ENCODE peak calls at places on chromosomes 7 and 10, in seven cellular contexts. One of them, this sample, is unnamed.

GRCh38 chr7:156034397-156034796 is 222.1 kb upstream of the SHH start:
- DNase-seq in PC-9: no peak
- DNase-seq in iris pigment epithelial cell: no peak
- DNase-seq in caudate nucleus: no peak
- DNase-seq in kidney glomerular epithelial cell: no peak
- DNase-seq in activated CD8-positive, alpha-beta memory T cell treated with anti-CD3 and anti-CD28 coated beads for 48 hours: no peak
- DNase-seq in activated T-helper 1 cell treated with anti-CD3 and anti-CD28 coated beads, Interleukin-2, amount 50 U/mL, for 16 hours: no peak
- DNase-seq in this sample: no peak

GRCh38 chr10:111089293-111089692 is 12.5 kb downstream of the ADRA2A start:
- DNase-seq in PC-9: no peak
- DNase-seq in iris pigment epithelial cell: no peak
- DNase-seq in caudate nucleus: no peak
- DNase-seq in kidney glomerular epithelial cell: no peak
- DNase-seq in activated CD8-positive, alpha-beta memory T cell treated with anti-CD3 and anti-CD28 coated beads for 48 hours: no peak
- DNase-seq in activated T-helper 1 cell treated with anti-CD3 and anti-CD28 coated beads, Interleukin-2, amount 50 U/mL, for 16 hours: no peak
- DNase-seq in this sample: no peak

GRCh38 chr7:107697246-107698044 is 36.8 kb downstream of the SLC26A4 start:
- DNase-seq in PC-9: no peak
- DNase-seq in iris pigment epithelial cell: no peak
- DNase-seq in caudate nucleus: no peak
- DNase-seq in kidney glomerular epithelial cell: no peak
- DNase-seq in activated CD8-positive, alpha-beta memory T cell treated with anti-CD3 and anti-CD28 coated beads for 48 hours: no peak
- DNase-seq in activated T-helper 1 cell treated with anti-CD3 and anti-CD28 coated beads, Interleukin-2, amount 50 U/mL, for 16 hours: no peak
- DNase-seq in this sample: no peak

GRCh38 chr10:104923501-104923900 is 282.4 kb downstream of the SORCS3 start:
- DNase-seq in PC-9: no peak
- DNase-seq in iris pigment epithelial cell: no peak
- DNase-seq in caudate nucleus: no peak
- DNase-seq in kidney glomerular epithelial cell: peak; percentile 36
- DNase-seq in activated CD8-positive, alpha-beta memory T cell treated with anti-CD3 and anti-CD28 coated beads for 48 hours: no peak
- DNase-seq in activated T-helper 1 cell treated with anti-CD3 and anti-CD28 coated beads, Interleukin-2, amount 50 U/mL, for 16 hours: no peak
- DNase-seq in this sample: no peak

GRCh38 chr7:151705744-151706567 is 171.0 kb downstream of the PRKAG2 start:
- DNase-seq in PC-9: peak; percentile 70
- DNase-seq in iris pigment epithelial cell: peak; percentile 78
- DNase-seq in caudate nucleus: no peak
- DNase-seq in kidney glomerular epithelial cell: no peak
- DNase-seq in activated CD8-positive, alpha-beta memory T cell treated with anti-CD3 and anti-CD28 coated beads for 48 hours: no peak
- DNase-seq in activated T-helper 1 cell treated with anti-CD3 and anti-CD28 coated beads, Interleukin-2, amount 50 U/mL, for 16 hours: no peak
- DNase-seq in this sample: peak; percentile 70

GRCh38 chr10:25026463-25026862 is 10.1 kb downstream of the THNSL1 start:
- DNase-seq in PC-9: no peak
- DNase-seq in iris pigment epithelial cell: peak; percentile 32
- DNase-seq in caudate nucleus: no peak
- DNase-seq in kidney glomerular epithelial cell: no peak
- DNase-seq in activated CD8-positive, alpha-beta memory T cell treated with anti-CD3 and anti-CD28 coated beads for 48 hours: no peak
- DNase-seq in activated T-helper 1 cell treated with anti-CD3 and anti-CD28 coated beads, Interleukin-2, amount 50 U/mL, for 16 hours: no peak
- DNase-seq in this sample: no peak

GRCh38 chr10:80468002-80468401 is 13.9 kb downstream of the TSPAN14 start:
- DNase-seq in PC-9: no peak
- DNase-seq in iris pigment epithelial cell: no peak
- DNase-seq in caudate nucleus: peak; percentile 54
- DNase-seq in kidney glomerular epithelial cell: no peak
- DNase-seq in activated CD8-positive, alpha-beta memory T cell treated with anti-CD3 and anti-CD28 coated beads for 48 hours: no peak
- DNase-seq in activated T-helper 1 cell treated with anti-CD3 and anti-CD28 coated beads, Interleukin-2, amount 50 U/mL, for 16 hours: no peak
- DNase-seq in this sample: no peak

GRCh38 chr7:51133992-51134391 is 182.6 kb downstream of the COBL start:
- DNase-seq in PC-9: no peak
- DNase-seq in iris pigment epithelial cell: no peak
- DNase-seq in caudate nucleus: no peak
- DNase-seq in kidney glomerular epithelial cell: no peak
- DNase-seq in activated CD8-positive, alpha-beta memory T cell treated with anti-CD3 and anti-CD28 coated beads for 48 hours: no peak
- DNase-seq in activated T-helper 1 cell treated with anti-CD3 and anti-CD28 coated beads, Interleukin-2, amount 50 U/mL, for 16 hours: no peak
- DNase-seq in this sample: no peak

GRCh38 chr7:2030475-2031456 is 202.0 kb downstream of the MAD1L1 start:
- DNase-seq in PC-9: no peak
- DNase-seq in iris pigment epithelial cell: no peak
- DNase-seq in caudate nucleus: no peak
- DNase-seq in kidney glomerular epithelial cell: no peak
- DNase-seq in activated CD8-positive, alpha-beta memory T cell treated with anti-CD3 and anti-CD28 coated beads for 48 hours: no peak
- DNase-seq in activated T-helper 1 cell treated with anti-CD3 and anti-CD28 coated beads, Interleukin-2, amount 50 U/mL, for 16 hours: no peak
- DNase-seq in this sample: no peak

GRCh38 chr10:99470327-99470726 is 39.9 kb upstream of the GOT1 start:
- DNase-seq in PC-9: no peak
- DNase-seq in iris pigment epithelial cell: no peak
- DNase-seq in caudate nucleus: no peak
- DNase-seq in kidney glomerular epithelial cell: no peak
- DNase-seq in activated CD8-positive, alpha-beta memory T cell treated with anti-CD3 and anti-CD28 coated beads for 48 hours: no peak
- DNase-seq in activated T-helper 1 cell treated with anti-CD3 and anti-CD28 coated beads, Interleukin-2, amount 50 U/mL, for 16 hours: no peak
- DNase-seq in this sample: no peak

GRCh38 chr7:142500364-142500763 is 242.5 kb upstream of the PRSS58 start:
- DNase-seq in PC-9: no peak
- DNase-seq in iris pigment epithelial cell: no peak
- DNase-seq in caudate nucleus: no peak
- DNase-seq in kidney glomerular epithelial cell: no peak
- DNase-seq in activated CD8-positive, alpha-beta memory T cell treated with anti-CD3 and anti-CD28 coated beads for 48 hours: no peak
- DNase-seq in activated T-helper 1 cell treated with anti-CD3 and anti-CD28 coated beads, Interleukin-2, amount 50 U/mL, for 16 hours: no peak
- DNase-seq in this sample: no peak

GRCh38 chr10:67926956-67927355 is 42.5 kb downstream of the SIRT1 start:
- DNase-seq in PC-9: no peak
- DNase-seq in iris pigment epithelial cell: no peak
- DNase-seq in caudate nucleus: no peak
- DNase-seq in kidney glomerular epithelial cell: no peak
- DNase-seq in activated CD8-positive, alpha-beta memory T cell treated with anti-CD3 and anti-CD28 coated beads for 48 hours: no peak
- DNase-seq in activated T-helper 1 cell treated with anti-CD3 and anti-CD28 coated beads, Interleukin-2, amount 50 U/mL, for 16 hours: no peak
- DNase-seq in this sample: no peak

GRCh38 chr7:55060690-55061414 is 42.0 kb downstream of the EGFR start:
- DNase-seq in PC-9: no peak
- DNase-seq in iris pigment epithelial cell: peak; percentile 70
- DNase-seq in caudate nucleus: no peak
- DNase-seq in kidney glomerular epithelial cell: no peak
- DNase-seq in activated CD8-positive, alpha-beta memory T cell treated with anti-CD3 and anti-CD28 coated beads for 48 hours: no peak
- DNase-seq in activated T-helper 1 cell treated with anti-CD3 and anti-CD28 coated beads, Interleukin-2, amount 50 U/mL, for 16 hours: no peak
- DNase-seq in this sample: no peak

GRCh38 chr10:72796042-72796441 is 97.5 kb upstream of the OIT3 start:
- DNase-seq in PC-9: no peak
- DNase-seq in iris pigment epithelial cell: peak; percentile 49
- DNase-seq in caudate nucleus: no peak
- DNase-seq in kidney glomerular epithelial cell: no peak
- DNase-seq in activated CD8-positive, alpha-beta memory T cell treated with anti-CD3 and anti-CD28 coated beads for 48 hours: no peak
- DNase-seq in activated T-helper 1 cell treated with anti-CD3 and anti-CD28 coated beads, Interleukin-2, amount 50 U/mL, for 16 hours: no peak
- DNase-seq in this sample: no peak

GRCh38 chr10:72935358-72935757 is 19.2 kb downstream of the PLA2G12B start:
- DNase-seq in PC-9: no peak
- DNase-seq in iris pigment epithelial cell: no peak
- DNase-seq in caudate nucleus: no peak
- DNase-seq in kidney glomerular epithelial cell: no peak
- DNase-seq in activated CD8-positive, alpha-beta memory T cell treated with anti-CD3 and anti-CD28 coated beads for 48 hours: no peak
- DNase-seq in activated T-helper 1 cell treated with anti-CD3 and anti-CD28 coated beads, Interleukin-2, amount 50 U/mL, for 16 hours: no peak
- DNase-seq in this sample: no peak

GRCh38 chr7:94509264-94509878 is at the start of gene CASD1:
- DNase-seq in PC-9: no peak
- DNase-seq in iris pigment epithelial cell: peak; percentile 17
- DNase-seq in caudate nucleus: peak; percentile 63
- DNase-seq in kidney glomerular epithelial cell: peak; percentile 35
- DNase-seq in activated CD8-positive, alpha-beta memory T cell treated with anti-CD3 and anti-CD28 coated beads for 48 hours: no peak
- DNase-seq in activated T-helper 1 cell treated with anti-CD3 and anti-CD28 coated beads, Interleukin-2, amount 50 U/mL, for 16 hours: peak; percentile 46
- DNase-seq in this sample: no peak

GRCh38 chr7:127474457-127474856 is 81.9 kb upstream of the ZNF800 start:
- DNase-seq in PC-9: no peak
- DNase-seq in iris pigment epithelial cell: peak; percentile 19
- DNase-seq in caudate nucleus: no peak
- DNase-seq in kidney glomerular epithelial cell: no peak
- DNase-seq in activated CD8-positive, alpha-beta memory T cell treated with anti-CD3 and anti-CD28 coated beads for 48 hours: no peak
- DNase-seq in activated T-helper 1 cell treated with anti-CD3 and anti-CD28 coated beads, Interleukin-2, amount 50 U/mL, for 16 hours: no peak
- DNase-seq in this sample: no peak

GRCh38 chr10:68647928-68648327 is 73.1 kb upstream of the CCAR1 start:
- DNase-seq in PC-9: peak; percentile 80
- DNase-seq in iris pigment epithelial cell: peak; percentile 92
- DNase-seq in caudate nucleus: no peak
- DNase-seq in kidney glomerular epithelial cell: peak; percentile 68
- DNase-seq in activated CD8-positive, alpha-beta memory T cell treated with anti-CD3 and anti-CD28 coated beads for 48 hours: no peak
- DNase-seq in activated T-helper 1 cell treated with anti-CD3 and anti-CD28 coated beads, Interleukin-2, amount 50 U/mL, for 16 hours: no peak
- DNase-seq in this sample: no peak

This sample was measured in keratinocyte.